ENCODE peak calls at places on chromosomes 16 and 17, in four cellular contexts. One of them, this sample, is unnamed.

GRCh38 chr16:23408242-23409201 is 44.5 kb downstream of the COG7 start:
- DNase-seq in pancreas: peak
- DNase-seq in neuronal stem cell: peak
- DNase-seq in body of pancreas: peak
- DNase-seq in this sample: no peak

GRCh38 chr16:62225675-62226074 is 189.4 kb upstream of the CDH8 start:
- DNase-seq in pancreas: peak
- DNase-seq in neuronal stem cell: peak
- DNase-seq in body of pancreas: peak
- DNase-seq in this sample: peak

GRCh38 chr17:17144061-17144460 is 62.1 kb downstream of the PLD6 start:
- DNase-seq in pancreas: no peak
- DNase-seq in neuronal stem cell: no peak
- DNase-seq in body of pancreas: no peak
- DNase-seq in this sample: no peak

GRCh38 chr17:29010586-29010985 is 4.8 kb upstream of the SEZ6 start:
- DNase-seq in pancreas: no peak
- DNase-seq in neuronal stem cell: no peak
- DNase-seq in body of pancreas: no peak
- DNase-seq in this sample: no peak

GRCh38 chr17:60169921-60170817 is 20.4 kb downstream of the CA4 start:
- DNase-seq in pancreas: no peak
- DNase-seq in neuronal stem cell: no peak
- DNase-seq in body of pancreas: no peak
- DNase-seq in this sample: no peak

GRCh38 chr17:72030067-72030899 is 90.5 kb upstream of the SOX9 start:
- DNase-seq in pancreas: peak
- DNase-seq in neuronal stem cell: peak
- DNase-seq in body of pancreas: peak
- DNase-seq in this sample: peak

GRCh38 chr16:80993293-80993691 is 13.4 kb downstream of the CMC2 start:
- DNase-seq in pancreas: no peak
- DNase-seq in neuronal stem cell: no peak
- DNase-seq in body of pancreas: no peak
- DNase-seq in this sample: no peak

GRCh38 chr17:45246338-45246737 is 15.6 kb downstream of the SPATA32 start:
- DNase-seq in pancreas: no peak
- DNase-seq in neuronal stem cell: no peak
- DNase-seq in body of pancreas: no peak
- DNase-seq in this sample: no peak

GRCh38 chr16:79278506-79278905 is 322.0 kb downstream of the MAF start:
- DNase-seq in pancreas: no peak
- DNase-seq in neuronal stem cell: no peak
- DNase-seq in body of pancreas: no peak
- DNase-seq in this sample: no peak

GRCh38 chr16:49682577-49683165 is 173.2 kb downstream of the ZNF423 start:
- DNase-seq in pancreas: no peak
- DNase-seq in neuronal stem cell: no peak
- DNase-seq in body of pancreas: no peak
- DNase-seq in this sample: no peak

GRCh38 chr16:29745126-29745852 is 501 bp downstream of the C16orf54 start:
- DNase-seq in pancreas: no peak
- DNase-seq in neuronal stem cell: no peak
- DNase-seq in body of pancreas: no peak
- DNase-seq in this sample: no peak

GRCh38 chr17:34820166-34820920 is 140.9 kb downstream of the CCT6B start:
- DNase-seq in pancreas: no peak
- DNase-seq in neuronal stem cell: no peak
- DNase-seq in body of pancreas: no peak
- DNase-seq in this sample: no peak

GRCh38 chr16:69761983-69762842 is at the start of gene WWP2:
- DNase-seq in pancreas: peak
- DNase-seq in neuronal stem cell: peak
- DNase-seq in body of pancreas: peak
- DNase-seq in this sample: peak

GRCh38 chr16:69767459-69768229 is 5.5 kb downstream of the WWP2 start:
- DNase-seq in pancreas: no peak
- DNase-seq in neuronal stem cell: no peak
- DNase-seq in body of pancreas: no peak
- DNase-seq in this sample: no peak

GRCh38 chr16:69763557-69763942 is 1.4 kb downstream of the WWP2 start:
- DNase-seq in pancreas: peak
- DNase-seq in neuronal stem cell: no peak
- DNase-seq in body of pancreas: peak
- DNase-seq in this sample: no peak

GRCh38 chr16:69762843-69763556 is 868 bp downstream of the WWP2 start:
- DNase-seq in pancreas: no peak
- DNase-seq in neuronal stem cell: no peak
- DNase-seq in body of pancreas: peak
- DNase-seq in this sample: no peak
- H3K27ac ChIP-seq in pancreas: peak
- H3K27ac ChIP-seq in neuronal stem cell: no peak
- H3K27ac ChIP-seq in body of pancreas: peak
- H3K27ac ChIP-seq in this sample: peak

DNA sequence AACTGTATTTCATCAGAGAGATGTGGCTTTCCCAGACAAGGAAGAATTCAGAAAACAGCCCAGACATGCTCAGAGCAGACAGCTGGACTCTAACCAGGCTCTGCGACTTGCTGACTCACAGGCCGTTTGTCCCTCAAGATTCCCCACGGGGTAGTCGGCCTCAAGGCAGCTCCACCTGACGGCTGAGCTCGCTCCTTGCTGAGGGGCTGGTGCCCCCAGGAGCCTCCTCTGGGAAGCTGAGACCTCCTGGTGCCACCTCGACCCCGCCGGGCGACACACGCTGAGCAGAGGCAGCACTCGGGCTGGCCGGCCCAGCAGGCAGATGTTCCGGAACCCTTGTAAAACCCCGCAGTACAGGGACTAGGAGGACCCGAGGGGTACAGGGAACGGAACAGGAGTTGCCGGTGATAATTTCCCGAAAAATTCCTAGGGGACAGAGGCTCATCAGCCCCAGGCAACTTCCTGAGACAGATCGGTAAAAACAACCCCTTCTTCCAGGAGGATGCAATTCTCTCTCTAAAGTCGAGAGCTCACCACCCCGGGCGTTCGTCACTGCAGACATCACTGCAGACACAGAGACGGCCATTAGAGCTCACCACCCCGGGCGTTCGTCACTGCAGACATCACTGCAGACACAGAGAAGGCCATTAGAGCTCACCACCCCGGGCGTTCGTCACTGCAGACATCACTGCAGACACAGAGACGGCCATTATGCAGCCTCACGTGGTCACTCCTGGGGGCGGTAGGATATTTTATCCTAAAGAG is 19.9 kb downstream of the RPH3AL start:
- DNase-seq in pancreas: no peak
- DNase-seq in neuronal stem cell: no peak
- DNase-seq in body of pancreas: peak
- DNase-seq in this sample: no peak
- H3K27ac ChIP-seq in pancreas: peak
- H3K27ac ChIP-seq in neuronal stem cell: no peak
- H3K27ac ChIP-seq in body of pancreas: peak
- H3K27ac ChIP-seq in this sample: peak

GRCh38 chr17:76536511-76537287 is 810 bp downstream of the CYGB start:
- DNase-seq in pancreas: no peak
- DNase-seq in neuronal stem cell: no peak
- DNase-seq in body of pancreas: no peak
- DNase-seq in this sample: no peak
- H3K27ac ChIP-seq in pancreas: no peak
- H3K27ac ChIP-seq in neuronal stem cell: no peak
- H3K27ac ChIP-seq in body of pancreas: no peak
- H3K27ac ChIP-seq in this sample: no peak

DNA sequence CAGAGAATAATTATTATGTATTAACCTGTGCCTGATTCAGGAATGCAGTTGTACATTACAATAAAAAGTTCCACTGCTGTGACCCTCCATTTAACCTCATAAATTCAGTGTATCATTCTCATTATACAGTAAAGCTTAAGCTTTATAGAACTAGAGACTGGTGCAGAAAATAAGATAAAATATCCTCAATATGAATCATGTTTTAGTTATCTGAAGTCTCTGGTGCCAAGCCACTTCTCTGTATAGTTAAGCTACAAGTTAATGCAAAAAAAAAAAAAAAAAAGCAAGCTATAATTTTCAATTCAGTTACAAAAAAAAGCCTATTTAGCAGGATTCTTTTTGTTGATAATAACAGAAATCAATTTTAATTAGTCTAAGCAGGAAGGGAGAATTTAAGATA is 22.4 kb upstream of the SMIM36 start:
- DNase-seq in pancreas: no peak
- DNase-seq in neuronal stem cell: no peak
- DNase-seq in body of pancreas: no peak
- DNase-seq in this sample: no peak
- H3K27ac ChIP-seq in pancreas: no peak
- H3K27ac ChIP-seq in neuronal stem cell: no peak
- H3K27ac ChIP-seq in body of pancreas: no peak
- H3K27ac ChIP-seq in this sample: no peak

GRCh38 chr16:68790130-68790761 is 53.1 kb upstream of the TANGO6 start:
- DNase-seq in pancreas: no peak
- DNase-seq in neuronal stem cell: no peak
- DNase-seq in body of pancreas: peak
- DNase-seq in this sample: no peak
- H3K27ac ChIP-seq in pancreas: peak
- H3K27ac ChIP-seq in neuronal stem cell: no peak
- H3K27ac ChIP-seq in body of pancreas: peak
- H3K27ac ChIP-seq in this sample: peak

GRCh38 chr16:88884569-88885271 is 18.3 kb upstream of the PABPN1L start:
- DNase-seq in pancreas: no peak
- DNase-seq in neuronal stem cell: no peak
- DNase-seq in body of pancreas: no peak
- DNase-seq in this sample: no peak
- H3K27ac ChIP-seq in pancreas: no peak
- H3K27ac ChIP-seq in neuronal stem cell: no peak
- H3K27ac ChIP-seq in body of pancreas: no peak
- H3K27ac ChIP-seq in this sample: no peak

GRCh38 chr17:39979865-39980401 is 674 bp upstream of the PSMD3 start:
- DNase-seq in pancreas: no peak
- DNase-seq in neuronal stem cell: no peak
- DNase-seq in body of pancreas: peak
- DNase-seq in this sample: no peak

GRCh38 chr17:39979021-39979660 is 1.5 kb upstream of the PSMD3 start:
- DNase-seq in pancreas: no peak
- DNase-seq in neuronal stem cell: no peak
- DNase-seq in body of pancreas: no peak
- DNase-seq in this sample: no peak

GRCh38 chr17:39980402-39981206 is at the start of gene PSMD3:
- DNase-seq in pancreas: peak
- DNase-seq in neuronal stem cell: peak
- DNase-seq in body of pancreas: peak
- DNase-seq in this sample: peak

GRCh38 chr17:39981207-39982068 is 831 bp downstream of the PSMD3 start:
- DNase-seq in pancreas: no peak
- DNase-seq in neuronal stem cell: no peak
- DNase-seq in body of pancreas: no peak
- DNase-seq in this sample: no peak

GRCh38 chr17:39982069-39982371 is 1.4 kb downstream of the PSMD3 start:
- DNase-seq in pancreas: no peak
- DNase-seq in neuronal stem cell: no peak
- DNase-seq in body of pancreas: no peak
- DNase-seq in this sample: no peak
- H3K27ac ChIP-seq in pancreas: no peak
- H3K27ac ChIP-seq in neuronal stem cell: no peak
- H3K27ac ChIP-seq in body of pancreas: no peak
- H3K27ac ChIP-seq in this sample: no peak

This sample was measured in caudate nucleus.